ENCODE peak calls at places on chromosomes 4 and X, in seven cellular contexts. U is hypothalamus, Y is A172, W is head of caudate nucleus, X is putamen, A is heart left ventricle, I is Right ventricle myocardium superior. M is an unnamed sample.

GRCh38 chr4:110625593-110626292 is 2.9 kb upstream of the PITX2 start:
- DNase-seq in I (no peak), U (no peak), Y (no peak), W (no peak), A (no peak), X (no peak), M (no peak)

GRCh38 chrX:153582896-153583295 is 16.0 kb downstream of the CCNQ start:
- DNase-seq in U (no peak), Y (peak; percentile 13), W (no peak), X (no peak), I (peak; percentile 62), A (peak; percentile 28), M (peak; percentile 69)

GRCh38 chrX:108097380-108097779 is 5.8 kb downstream of the ATG4A start:
- DNase-seq in W (no peak), U (no peak), X (no peak), I (no peak), A (no peak), Y (no peak), M (no peak)

GRCh38 chr4:10096976-10097330 is 19.6 kb downstream of the WDR1 start:
- DNase-seq in Y (no peak), W (no peak), A (no peak), U (no peak), I (no peak), X (no peak), M (no peak)

GRCh38 chrX:6849711-6850415 is 297.6 kb upstream of the STS start:
- DNase-seq in U (no peak), A (no peak), Y (peak; percentile 17), W (no peak), X (no peak), I (no peak), M (no peak)

GRCh38 chrX:41512394-41512793 is 65.3 kb downstream of the NYX start:
- DNase-seq in Y (no peak), A (no peak), X (no peak), W (no peak), I (no peak), U (no peak), M (no peak)

GRCh38 chrX:17403231-17403691 is 28.3 kb downstream of the NHS start:
- DNase-seq in U (no peak), Y (no peak), I (no peak), X (no peak), A (no peak), W (no peak), M (no peak)

GRCh38 chrX:24619647-24620046 is 27.5 kb downstream of the PCYT1B start:
- DNase-seq in U (peak; percentile 23), A (peak; percentile 10), X (peak; percentile 18), W (peak; percentile 39), I (no peak), Y (peak; percentile 74), M (no peak)

GRCh38 chrX:3711331-3711917 is 2.0 kb downstream of the PRKX start:
- DNase-seq in I (peak; percentile 36), Y (no peak), X (no peak), W (no peak), U (no peak), A (peak; percentile 36), M (no peak)

GRCh38 chr4:99202536-99202935 is 16.5 kb downstream of the ADH6 start:
- DNase-seq in U (no peak), A (no peak), I (no peak), X (no peak), W (no peak), Y (no peak), M (no peak)

GRCh38 chr4:2142630-2143427 is 83.7 kb downstream of the NAT8L start:
- DNase-seq in U (no peak), I (no peak), X (peak; percentile 56), A (no peak), Y (no peak), W (no peak), M (no peak)

GRCh38 chr4:19961092-19961491 is 290.6 kb upstream of the SLIT2 start:
- DNase-seq in A (no peak), W (no peak), I (no peak), Y (peak; percentile 65), X (no peak), U (no peak), M (no peak)

GRCh38 chr4:169664615-169665014 is 44.2 kb downstream of the CLCN3 start:
- DNase-seq in I (no peak), X (peak; percentile 31), U (no peak), A (no peak), Y (no peak), W (no peak), M (no peak)

GRCh38 chr4:82599336-82599735 is 37.5 kb upstream of the TMEM150C start:
- DNase-seq in Y (no peak), W (no peak), X (no peak), I (no peak), A (no peak), U (no peak), M (no peak)

GRCh38 chrX:145190801-145191389 is 56.4 kb upstream of the SPANXN1 start:
- DNase-seq in W (no peak), I (no peak), X (no peak), A (no peak), U (no peak), Y (peak; percentile 19), M (no peak)

GRCh38 chr4:90960840-90961239 is 833.6 kb downstream of the CCSER1 start:
- DNase-seq in W (no peak), X (no peak), I (no peak), Y (no peak), U (no peak), A (no peak), M (no peak)

GRCh38 chr4:177177446-177178160 is 132.1 kb upstream of the NEIL3 start:
- DNase-seq in A (no peak), X (no peak), W (no peak), I (no peak), Y (no peak), U (no peak), M (no peak)

GRCh38 chr4:81562093-81562492 is 90.4 kb upstream of the RASGEF1B start:
- DNase-seq in A (no peak), Y (no peak), X (no peak), W (no peak), I (no peak), U (no peak), M (no peak)

GRCh38 chr4:184343400-184344177 is 125.9 kb upstream of the ENPP6 start:
- DNase-seq in A (peak; percentile 83), X (peak; percentile 88), W (peak; percentile 85), I (peak; percentile 73), U (peak; percentile 77), Y (peak; percentile 68), M (peak; percentile 64)

GRCh38 chr4:158020175-158020574 is 152.7 kb downstream of the GASK1B start:
- DNase-seq in Y (peak; percentile 89), I (no peak), A (peak; percentile 31), W (no peak), U (no peak), X (no peak), M (no peak)

GRCh38 chr4:112910109-112910736 is 139.2 kb upstream of the ANK2 start:
- DNase-seq in W (peak; percentile 61), Y (peak; percentile 33), I (no peak), A (no peak), X (peak; percentile 84), U (no peak), M (no peak)

GRCh38 chr4:7414046-7414445 is 20.7 kb downstream of the PSAPL1 start:
- DNase-seq in W (no peak), I (peak; percentile 13), U (no peak), X (no peak), A (no peak), Y (no peak), M (no peak)

GRCh38 chr4:112029642-112030235 is 115.5 kb upstream of the FAM241A start:
- DNase-seq in I (no peak), U (no peak), W (no peak), Y (no peak), A (no peak), X (no peak), M (no peak)

GRCh38 chr4:158613046-158613445 is 58.6 kb downstream of the C4orf46 start:
- DNase-seq in I (no peak), W (no peak), X (no peak), Y (no peak), U (no peak), A (no peak), M (no peak)

GRCh38 chr4:101232074-101232776 is 115.1 kb downstream of the PPP3CA start:
- DNase-seq in Y (peak; percentile 70), W (no peak), A (peak; percentile 22), U (no peak), I (peak; percentile 39), X (no peak), M (no peak)

GRCh38 chr4:6031831-6032230 is 13.6 kb upstream of the C4orf50 start:
- DNase-seq in U (no peak), I (no peak), A (no peak), W (no peak), X (no peak), Y (no peak), M (no peak)

GRCh38 chrX:149453911-149454820 is 50.9 kb downstream of the IDS start:
- DNase-seq in W (no peak), A (no peak), U (no peak), Y (no peak), X (no peak), I (no peak), M (no peak)

GRCh38 chrX:135396109-135396508 is 25.6 kb upstream of the SMIM10L2A start:
- DNase-seq in U (no peak), X (no peak), Y (no peak), W (no peak), I (no peak), A (no peak), M (no peak)

GRCh38 chr4:141328550-141329173 is 108.0 kb downstream of the ZNF330 start:
- DNase-seq in A (no peak), X (no peak), U (no peak), W (no peak), Y (no peak), I (no peak), M (no peak)

GRCh38 chr4:30756553-30756952 is 36.4 kb downstream of the PCDH7 start:
- DNase-seq in X (no peak), I (no peak), U (no peak), W (no peak), Y (no peak), A (no peak), M (no peak)

GRCh38 chrX:118116308-118117068 is at the start of gene KLHL13:
- DNase-seq in X (peak; percentile 31), A (peak; percentile 49), Y (no peak), I (peak; percentile 50), W (peak; percentile 35), U (peak; percentile 38), M (peak; percentile 49)

GRCh38 chrX:24026403-24026801 is 584 bp downstream of the KLHL15 start:
- DNase-seq in X (no peak), W (no peak), Y (peak; percentile 28), A (no peak), U (no peak), I (no peak), M (no peak)

GRCh38 chr4:69497081-69497480 is 1.4 kb upstream of the UGT2B4 start:
- DNase-seq in Y (peak; percentile 56), A (no peak), W (no peak), X (no peak), U (no peak), I (no peak), M (no peak)

GRCh38 chrX:84187501-84188319 is at the start of gene RPS6KA6:
- DNase-seq in U (peak; percentile 35), A (peak; percentile 5), I (peak; percentile 34), W (peak; percentile 36), X (peak; percentile 8), Y (no peak), M (no peak)

GRCh38 chr4:54742636-54743399 is 85.1 kb downstream of the KIT start:
- DNase-seq in Y (no peak), X (peak; percentile 26), W (no peak), A (no peak), U (no peak), I (peak; percentile 37), M (no peak)

GRCh38 chr4:39892988-39893692 is 84.6 kb downstream of the PDS5A start:
- DNase-seq in X (no peak), U (no peak), A (no peak), W (no peak), I (no peak), Y (no peak), M (no peak)

GRCh38 chrX:40403757-40404156 is 177.0 kb upstream of the ATP6AP2 start:
- DNase-seq in Y (no peak), I (no peak), A (no peak), X (no peak), U (no peak), W (no peak), M (no peak)